ENCODE peak calls at places on chromosomes 13 and 19, in ten cellular contexts. One of them, this sample, is unnamed.

GRCh38 chr13:32969516-32969941 is 46.7 kb upstream of the KL start:
- DNase-seq in GM13976: peak; percentile 54
- DNase-seq in heart left ventricle: peak; percentile 25
- DNase-seq in glomerular endothelial cell: peak; percentile 33
- DNase-seq in GM04503: peak; percentile 19
- DNase-seq in activated T-helper 2 cell treated with anti-CD3 and anti-CD28 coated beads, Interferon-gamma antibody, Interleukin-2, Interleukin-4, amounts not matched to agents 10 μg/mL and 5 μg/mL and 100 μg/mL, durations not matched to agents 14 hours and 24 hours and 36 hours: no peak
- DNase-seq in AG04449: peak; percentile 9
- DNase-seq in caudate nucleus: no peak
- DNase-seq in RWPE1: no peak
- DNase-seq in hypothalamus: no peak
- DNase-seq in this sample: no peak

GRCh38 chr13:36192166-36192565 is 22.2 kb downstream of the SOHLH2 start:
- DNase-seq in GM04503: no peak
- DNase-seq in caudate nucleus: no peak
- DNase-seq in activated T-helper 2 cell treated with anti-CD3 and anti-CD28 coated beads, Interferon-gamma antibody, Interleukin-2, Interleukin-4, amounts not matched to agents 10 μg/mL and 5 μg/mL and 100 μg/mL, durations not matched to agents 14 hours and 24 hours and 36 hours: no peak
- DNase-seq in heart left ventricle: no peak
- DNase-seq in AG04449: no peak
- DNase-seq in glomerular endothelial cell: no peak
- DNase-seq in GM13976: no peak
- DNase-seq in hypothalamus: no peak
- DNase-seq in RWPE1: no peak
- DNase-seq in this sample: no peak

GRCh38 chr19:12938536-12939291 is at the start of gene CALR:
- DNase-seq in AG04449: no peak
- DNase-seq in caudate nucleus: no peak
- DNase-seq in RWPE1: no peak
- DNase-seq in heart left ventricle: no peak
- DNase-seq in glomerular endothelial cell: no peak
- DNase-seq in hypothalamus: no peak
- DNase-seq in activated T-helper 2 cell treated with anti-CD3 and anti-CD28 coated beads, Interferon-gamma antibody, Interleukin-2, Interleukin-4, amounts not matched to agents 10 μg/mL and 5 μg/mL and 100 μg/mL, durations not matched to agents 14 hours and 24 hours and 36 hours: peak; percentile 33
- DNase-seq in GM04503: no peak
- DNase-seq in GM13976: no peak
- DNase-seq in this sample: peak; percentile 45

GRCh38 chr19:55156202-55157063 is 1.1 kb downstream of the TNNI3 start:
- DNase-seq in hypothalamus: no peak
- DNase-seq in glomerular endothelial cell: no peak
- DNase-seq in RWPE1: peak; percentile 79
- DNase-seq in GM13976: peak; percentile 75
- DNase-seq in activated T-helper 2 cell treated with anti-CD3 and anti-CD28 coated beads, Interferon-gamma antibody, Interleukin-2, Interleukin-4, amounts not matched to agents 10 μg/mL and 5 μg/mL and 100 μg/mL, durations not matched to agents 14 hours and 24 hours and 36 hours: no peak
- DNase-seq in GM04503: no peak
- DNase-seq in heart left ventricle: peak; percentile 70
- DNase-seq in AG04449: no peak
- DNase-seq in caudate nucleus: peak; percentile 5
- DNase-seq in this sample: no peak

GRCh38 chr13:69458013-69458412 is 649.6 kb upstream of the ATXN8OS start:
- DNase-seq in RWPE1: no peak
- DNase-seq in caudate nucleus: no peak
- DNase-seq in GM04503: no peak
- DNase-seq in AG04449: no peak
- DNase-seq in hypothalamus: no peak
- DNase-seq in GM13976: no peak
- DNase-seq in glomerular endothelial cell: no peak
- DNase-seq in activated T-helper 2 cell treated with anti-CD3 and anti-CD28 coated beads, Interferon-gamma antibody, Interleukin-2, Interleukin-4, amounts not matched to agents 10 μg/mL and 5 μg/mL and 100 μg/mL, durations not matched to agents 14 hours and 24 hours and 36 hours: no peak
- DNase-seq in heart left ventricle: no peak
- DNase-seq in this sample: no peak

GRCh38 chr13:25648996-25649633 is 277.3 kb downstream of the ATP8A2 start:
- DNase-seq in GM04503: no peak
- DNase-seq in glomerular endothelial cell: no peak
- DNase-seq in GM13976: no peak
- DNase-seq in RWPE1: no peak
- DNase-seq in caudate nucleus: no peak
- DNase-seq in heart left ventricle: no peak
- DNase-seq in hypothalamus: no peak
- DNase-seq in activated T-helper 2 cell treated with anti-CD3 and anti-CD28 coated beads, Interferon-gamma antibody, Interleukin-2, Interleukin-4, amounts not matched to agents 10 μg/mL and 5 μg/mL and 100 μg/mL, durations not matched to agents 14 hours and 24 hours and 36 hours: no peak
- DNase-seq in AG04449: no peak
- DNase-seq in this sample: no peak

GRCh38 chr19:6279931-6280591 is at the start of gene MLLT1:
- DNase-seq in RWPE1: peak; percentile 99
- DNase-seq in hypothalamus: peak; percentile 92
- DNase-seq in glomerular endothelial cell: no peak
- DNase-seq in activated T-helper 2 cell treated with anti-CD3 and anti-CD28 coated beads, Interferon-gamma antibody, Interleukin-2, Interleukin-4, amounts not matched to agents 10 μg/mL and 5 μg/mL and 100 μg/mL, durations not matched to agents 14 hours and 24 hours and 36 hours: peak; percentile 94
- DNase-seq in caudate nucleus: peak; percentile 97
- DNase-seq in GM04503: peak; percentile 80
- DNase-seq in AG04449: peak; percentile 74
- DNase-seq in GM13976: peak; percentile 100
- DNase-seq in heart left ventricle: peak; percentile 98
- DNase-seq in this sample: peak; percentile 98

GRCh38 chr19:40560092-40560507 is 16.6 kb upstream of the SHKBP1 start:
- DNase-seq in activated T-helper 2 cell treated with anti-CD3 and anti-CD28 coated beads, Interferon-gamma antibody, Interleukin-2, Interleukin-4, amounts not matched to agents 10 μg/mL and 5 μg/mL and 100 μg/mL, durations not matched to agents 14 hours and 24 hours and 36 hours: no peak
- DNase-seq in GM13976: no peak
- DNase-seq in caudate nucleus: no peak
- DNase-seq in glomerular endothelial cell: no peak
- DNase-seq in RWPE1: no peak
- DNase-seq in AG04449: no peak
- DNase-seq in heart left ventricle: no peak
- DNase-seq in GM04503: no peak
- DNase-seq in hypothalamus: no peak
- DNase-seq in this sample: no peak

GRCh38 chr13:111980146-111980929 is 86.6 kb upstream of the SOX1 start:
- DNase-seq in AG04449: no peak
- DNase-seq in RWPE1: no peak
- DNase-seq in caudate nucleus: no peak
- DNase-seq in hypothalamus: no peak
- DNase-seq in GM04503: no peak
- DNase-seq in GM13976: no peak
- DNase-seq in activated T-helper 2 cell treated with anti-CD3 and anti-CD28 coated beads, Interferon-gamma antibody, Interleukin-2, Interleukin-4, amounts not matched to agents 10 μg/mL and 5 μg/mL and 100 μg/mL, durations not matched to agents 14 hours and 24 hours and 36 hours: no peak
- DNase-seq in heart left ventricle: no peak
- DNase-seq in glomerular endothelial cell: no peak
- DNase-seq in this sample: no peak

GRCh38 chr13:99265823-99266426 is 7.7 kb upstream of the GPR18 start:
- DNase-seq in RWPE1: peak; percentile 53
- DNase-seq in caudate nucleus: no peak
- DNase-seq in AG04449: no peak
- DNase-seq in GM13976: no peak
- DNase-seq in heart left ventricle: no peak
- DNase-seq in glomerular endothelial cell: peak; percentile 36
- DNase-seq in activated T-helper 2 cell treated with anti-CD3 and anti-CD28 coated beads, Interferon-gamma antibody, Interleukin-2, Interleukin-4, amounts not matched to agents 10 μg/mL and 5 μg/mL and 100 μg/mL, durations not matched to agents 14 hours and 24 hours and 36 hours: no peak
- DNase-seq in GM04503: no peak
- DNase-seq in hypothalamus: no peak
- DNase-seq in this sample: no peak

GRCh38 chr19:19211499-19212432 is at the start of gene NCAN:
- DNase-seq in activated T-helper 2 cell treated with anti-CD3 and anti-CD28 coated beads, Interferon-gamma antibody, Interleukin-2, Interleukin-4, amounts not matched to agents 10 μg/mL and 5 μg/mL and 100 μg/mL, durations not matched to agents 14 hours and 24 hours and 36 hours: no peak
- DNase-seq in GM04503: no peak
- DNase-seq in hypothalamus: no peak
- DNase-seq in AG04449: no peak
- DNase-seq in heart left ventricle: no peak
- DNase-seq in RWPE1: no peak
- DNase-seq in caudate nucleus: no peak
- DNase-seq in GM13976: no peak
- DNase-seq in glomerular endothelial cell: no peak
- DNase-seq in this sample: no peak

GRCh38 chr19:2382530-2383222 is 22.6 kb downstream of the TMPRSS9 start:
- DNase-seq in hypothalamus: no peak
- DNase-seq in AG04449: no peak
- DNase-seq in GM04503: no peak
- DNase-seq in RWPE1: no peak
- DNase-seq in heart left ventricle: no peak
- DNase-seq in GM13976: no peak
- DNase-seq in caudate nucleus: no peak
- DNase-seq in activated T-helper 2 cell treated with anti-CD3 and anti-CD28 coated beads, Interferon-gamma antibody, Interleukin-2, Interleukin-4, amounts not matched to agents 10 μg/mL and 5 μg/mL and 100 μg/mL, durations not matched to agents 14 hours and 24 hours and 36 hours: no peak
- DNase-seq in glomerular endothelial cell: no peak
- DNase-seq in this sample: no peak

GRCh38 chr13:19685034-19685433 is 51.6 kb downstream of the MPHOSPH8 start:
- DNase-seq in hypothalamus: no peak
- DNase-seq in GM13976: no peak
- DNase-seq in caudate nucleus: no peak
- DNase-seq in glomerular endothelial cell: no peak
- DNase-seq in RWPE1: no peak
- DNase-seq in activated T-helper 2 cell treated with anti-CD3 and anti-CD28 coated beads, Interferon-gamma antibody, Interleukin-2, Interleukin-4, amounts not matched to agents 10 μg/mL and 5 μg/mL and 100 μg/mL, durations not matched to agents 14 hours and 24 hours and 36 hours: no peak
- DNase-seq in heart left ventricle: no peak
- DNase-seq in AG04449: no peak
- DNase-seq in GM04503: no peak
- DNase-seq in this sample: no peak

GRCh38 chr13:112132619-112133018 is 65.7 kb downstream of the SOX1 start:
- DNase-seq in GM13976: no peak
- DNase-seq in activated T-helper 2 cell treated with anti-CD3 and anti-CD28 coated beads, Interferon-gamma antibody, Interleukin-2, Interleukin-4, amounts not matched to agents 10 μg/mL and 5 μg/mL and 100 μg/mL, durations not matched to agents 14 hours and 24 hours and 36 hours: no peak
- DNase-seq in caudate nucleus: no peak
- DNase-seq in GM04503: no peak
- DNase-seq in RWPE1: no peak
- DNase-seq in glomerular endothelial cell: no peak
- DNase-seq in heart left ventricle: no peak
- DNase-seq in hypothalamus: no peak
- DNase-seq in AG04449: no peak
- DNase-seq in this sample: no peak

GRCh38 chr13:75236774-75237173 is 245.2 kb downstream of the TBC1D4 start:
- DNase-seq in glomerular endothelial cell: no peak
- DNase-seq in heart left ventricle: no peak
- DNase-seq in hypothalamus: no peak
- DNase-seq in GM04503: no peak
- DNase-seq in RWPE1: no peak
- DNase-seq in activated T-helper 2 cell treated with anti-CD3 and anti-CD28 coated beads, Interferon-gamma antibody, Interleukin-2, Interleukin-4, amounts not matched to agents 10 μg/mL and 5 μg/mL and 100 μg/mL, durations not matched to agents 14 hours and 24 hours and 36 hours: no peak
- DNase-seq in GM13976: no peak
- DNase-seq in caudate nucleus: no peak
- DNase-seq in AG04449: no peak
- DNase-seq in this sample: no peak

GRCh38 chr19:16801599-16801998 is 27.6 kb upstream of the SIN3B start:
- DNase-seq in activated T-helper 2 cell treated with anti-CD3 and anti-CD28 coated beads, Interferon-gamma antibody, Interleukin-2, Interleukin-4, amounts not matched to agents 10 μg/mL and 5 μg/mL and 100 μg/mL, durations not matched to agents 14 hours and 24 hours and 36 hours: no peak
- DNase-seq in AG04449: no peak
- DNase-seq in GM04503: no peak
- DNase-seq in heart left ventricle: no peak
- DNase-seq in RWPE1: no peak
- DNase-seq in GM13976: no peak
- DNase-seq in hypothalamus: no peak
- DNase-seq in glomerular endothelial cell: no peak
- DNase-seq in caudate nucleus: no peak
- DNase-seq in this sample: no peak

This sample was measured in activated naive CD4-positive, alpha-beta T cell treated with anti-CD3 and anti-CD28 coated beads, Interleukin-2, amount 50 U/mL, for 16 hours.